ENCODE peak calls at places on chromosome 20, in nine cellular contexts. One of them, this sample, is unnamed.

GRCh38 chr20:2101057-2101934 is at the start of gene STK35:
- DNase-seq in adrenal gland: peak
- DNase-seq in tibial nerve: no peak
- DNase-seq in transverse colon: peak
- DNase-seq in sigmoid colon: peak
- DNase-seq in ovary: peak
- DNase-seq in A549: peak
- DNase-seq in uterus: no peak
- DNase-seq in IMR-90: no peak
- DNase-seq in this sample: peak

GRCh38 chr20:33725607-33726264 is 5.6 kb upstream of the PXMP4 start:
- DNase-seq in adrenal gland: no peak
- DNase-seq in tibial nerve: no peak
- DNase-seq in transverse colon: no peak
- DNase-seq in sigmoid colon: no peak
- DNase-seq in ovary: no peak
- DNase-seq in A549: no peak
- DNase-seq in uterus: no peak
- DNase-seq in IMR-90: no peak
- DNase-seq in this sample: no peak

GRCh38 chr20:47817573-47817972 is 32.3 kb upstream of the SULF2 start:
- DNase-seq in adrenal gland: no peak
- DNase-seq in tibial nerve: no peak
- DNase-seq in transverse colon: no peak
- DNase-seq in sigmoid colon: no peak
- DNase-seq in ovary: no peak
- DNase-seq in A549: no peak
- DNase-seq in uterus: no peak
- DNase-seq in IMR-90: no peak
- DNase-seq in this sample: no peak

GRCh38 chr20:46914789-46915359 is 20.2 kb downstream of the EYA2 start:
- DNase-seq in adrenal gland: no peak
- DNase-seq in tibial nerve: peak
- DNase-seq in transverse colon: no peak
- DNase-seq in sigmoid colon: peak
- DNase-seq in ovary: no peak
- DNase-seq in A549: no peak
- DNase-seq in uterus: no peak
- DNase-seq in IMR-90: peak
- DNase-seq in this sample: no peak

GRCh38 chr20:23143986-23144695 is 58.0 kb upstream of the CD93 start:
- DNase-seq in adrenal gland: no peak
- DNase-seq in tibial nerve: no peak
- DNase-seq in transverse colon: peak
- DNase-seq in sigmoid colon: peak
- DNase-seq in ovary: peak
- DNase-seq in A549: no peak
- DNase-seq in uterus: no peak
- DNase-seq in IMR-90: no peak
- DNase-seq in this sample: no peak

GRCh38 chr20:52268184-52268583 is 76.6 kb upstream of the ZFP64 start:
- DNase-seq in adrenal gland: no peak
- DNase-seq in tibial nerve: no peak
- DNase-seq in transverse colon: no peak
- DNase-seq in sigmoid colon: no peak
- DNase-seq in ovary: no peak
- DNase-seq in A549: no peak
- DNase-seq in uterus: no peak
- DNase-seq in IMR-90: peak
- DNase-seq in this sample: no peak

GRCh38 chr20:51400051-51400926 is 142.2 kb downstream of the NFATC2 start:
- DNase-seq in adrenal gland: no peak
- DNase-seq in tibial nerve: no peak
- DNase-seq in transverse colon: peak
- DNase-seq in sigmoid colon: no peak
- DNase-seq in ovary: no peak
- DNase-seq in A549: no peak
- DNase-seq in uterus: no peak
- DNase-seq in IMR-90: no peak
- DNase-seq in this sample: no peak

GRCh38 chr20:47973519-47974233 is 188.4 kb upstream of the SULF2 start:
- DNase-seq in adrenal gland: no peak
- DNase-seq in tibial nerve: no peak
- DNase-seq in transverse colon: no peak
- DNase-seq in sigmoid colon: no peak
- DNase-seq in ovary: no peak
- DNase-seq in A549: no peak
- DNase-seq in uterus: peak
- DNase-seq in IMR-90: no peak
- DNase-seq in this sample: no peak

GRCh38 chr20:64119301-64119680 is 11.9 kb upstream of the NPBWR2 start:
- DNase-seq in adrenal gland: peak
- DNase-seq in tibial nerve: no peak
- DNase-seq in transverse colon: no peak
- DNase-seq in sigmoid colon: no peak
- DNase-seq in ovary: no peak
- DNase-seq in A549: peak
- DNase-seq in uterus: no peak
- DNase-seq in IMR-90: no peak
- DNase-seq in this sample: no peak

GRCh38 chr20:50111829-50112495 is 988 bp downstream of the UBE2V1 start:
- DNase-seq in adrenal gland: no peak
- DNase-seq in tibial nerve: no peak
- DNase-seq in transverse colon: no peak
- DNase-seq in sigmoid colon: no peak
- DNase-seq in ovary: no peak
- DNase-seq in A549: no peak
- DNase-seq in uterus: no peak
- DNase-seq in IMR-90: no peak
- DNase-seq in this sample: no peak

GRCh38 chr20:38871560-38871953 is 54.7 kb upstream of the FAM83D start:
- DNase-seq in adrenal gland: no peak
- DNase-seq in tibial nerve: no peak
- DNase-seq in transverse colon: no peak
- DNase-seq in sigmoid colon: no peak
- DNase-seq in ovary: no peak
- DNase-seq in A549: no peak
- DNase-seq in uterus: no peak
- DNase-seq in IMR-90: no peak
- DNase-seq in this sample: no peak

GRCh38 chr20:38872491-38873049 is 53.6 kb upstream of the FAM83D start:
- DNase-seq in adrenal gland: no peak
- DNase-seq in tibial nerve: no peak
- DNase-seq in transverse colon: no peak
- DNase-seq in sigmoid colon: no peak
- DNase-seq in ovary: no peak
- DNase-seq in A549: no peak
- DNase-seq in uterus: no peak
- DNase-seq in IMR-90: no peak
- DNase-seq in this sample: no peak

GRCh38 chr20:38872036-38872435 is 54.2 kb upstream of the FAM83D start:
- DNase-seq in adrenal gland: no peak
- DNase-seq in tibial nerve: no peak
- DNase-seq in transverse colon: peak
- DNase-seq in sigmoid colon: no peak
- DNase-seq in ovary: no peak
- DNase-seq in A549: peak
- DNase-seq in uterus: no peak
- DNase-seq in IMR-90: no peak
- DNase-seq in this sample: no peak

GRCh38 chr20:38874460-38875169 is 51.6 kb upstream of the FAM83D start:
- DNase-seq in adrenal gland: no peak
- DNase-seq in tibial nerve: no peak
- DNase-seq in transverse colon: peak
- DNase-seq in sigmoid colon: no peak
- DNase-seq in ovary: no peak
- DNase-seq in A549: no peak
- DNase-seq in uterus: no peak
- DNase-seq in IMR-90: no peak
- DNase-seq in this sample: no peak

GRCh38 chr20:38873050-38873581 is 53.1 kb upstream of the FAM83D start:
- DNase-seq in adrenal gland: no peak
- DNase-seq in tibial nerve: no peak
- DNase-seq in transverse colon: peak
- DNase-seq in sigmoid colon: no peak
- DNase-seq in ovary: no peak
- DNase-seq in A549: no peak
- DNase-seq in uterus: no peak
- DNase-seq in IMR-90: no peak
- DNase-seq in this sample: no peak
- TF ChIP-seq POLR2A in adrenal gland: no peak
- TF ChIP-seq POLR2A in tibial nerve: no peak
- TF ChIP-seq POLR2A in transverse colon: no peak
- TF ChIP-seq POLR2A in sigmoid colon: no peak
- TF ChIP-seq POLR2A in ovary: no peak
- TF ChIP-seq POLR2A in A549: no peak
- TF ChIP-seq POLR2A in uterus: no peak
- TF ChIP-seq POLR2A in IMR-90: no peak
- TF ChIP-seq POLR2A in this sample: no peak

GRCh38 chr20:62806383-62807050 is 1.9 kb downstream of the OGFR start:
- DNase-seq in adrenal gland: no peak
- DNase-seq in tibial nerve: no peak
- DNase-seq in transverse colon: no peak
- DNase-seq in sigmoid colon: no peak
- DNase-seq in ovary: no peak
- DNase-seq in A549: no peak
- DNase-seq in uterus: no peak
- DNase-seq in IMR-90: no peak
- DNase-seq in this sample: no peak
- TF ChIP-seq POLR2A in adrenal gland: no peak
- TF ChIP-seq POLR2A in tibial nerve: no peak
- TF ChIP-seq POLR2A in transverse colon: no peak
- TF ChIP-seq POLR2A in sigmoid colon: no peak
- TF ChIP-seq POLR2A in ovary: no peak
- TF ChIP-seq POLR2A in A549: no peak
- TF ChIP-seq POLR2A in uterus: no peak
- TF ChIP-seq POLR2A in IMR-90: no peak
- TF ChIP-seq POLR2A in this sample: no peak

GRCh38 chr20:462199-462991 is at the start of gene TBC1D20:
- DNase-seq in adrenal gland: peak
- DNase-seq in tibial nerve: peak
- DNase-seq in transverse colon: peak
- DNase-seq in sigmoid colon: peak
- DNase-seq in ovary: peak
- DNase-seq in A549: peak
- DNase-seq in uterus: peak
- DNase-seq in IMR-90: peak
- DNase-seq in this sample: peak
- TF ChIP-seq POLR2A in adrenal gland: peak
- TF ChIP-seq POLR2A in tibial nerve: peak
- TF ChIP-seq POLR2A in transverse colon: peak
- TF ChIP-seq POLR2A in sigmoid colon: no peak
- TF ChIP-seq POLR2A in ovary: peak
- TF ChIP-seq POLR2A in A549: peak
- TF ChIP-seq POLR2A in uterus: peak
- TF ChIP-seq POLR2A in IMR-90: peak
- TF ChIP-seq POLR2A in this sample: peak

DNA sequence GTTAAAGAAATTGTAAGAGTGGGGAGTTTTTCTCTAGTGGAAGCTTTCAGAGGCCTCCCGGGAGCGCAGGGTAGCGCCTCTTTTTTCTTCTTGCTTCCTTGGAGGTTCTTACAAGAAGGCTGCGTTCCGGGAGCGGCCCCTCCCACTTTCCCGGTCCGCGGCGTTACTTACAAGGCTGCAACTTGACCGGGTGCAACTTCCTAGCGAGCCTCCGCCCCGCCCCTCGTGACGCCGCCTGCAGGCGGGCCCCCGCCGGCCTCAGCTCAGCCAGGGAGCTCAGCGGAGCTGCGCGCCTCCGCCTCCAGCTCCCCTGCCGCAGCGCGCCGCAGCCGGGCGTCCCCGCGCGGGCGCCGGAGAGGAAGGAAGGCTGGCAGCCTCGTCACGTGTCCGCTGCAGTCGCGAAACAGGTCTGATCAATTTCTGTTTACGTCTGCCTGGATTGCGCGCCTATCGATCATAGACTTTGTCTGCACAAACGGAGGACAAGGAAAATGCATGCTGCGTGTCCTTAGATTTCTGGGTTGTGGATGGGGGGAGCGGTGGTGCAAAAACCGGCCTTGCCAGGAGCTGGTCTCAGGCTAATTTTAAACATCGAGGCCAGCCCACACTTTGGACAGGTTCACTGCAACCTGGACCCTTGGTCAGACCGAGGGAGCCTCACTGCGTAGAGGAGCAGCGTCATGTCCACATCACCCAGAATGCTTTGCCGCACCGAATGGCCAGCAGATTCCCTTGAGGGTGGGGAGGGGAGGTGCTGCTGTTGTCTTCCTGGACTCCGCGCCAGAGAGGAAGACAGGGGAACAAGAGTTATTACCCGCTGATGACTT is at the start of the genes FAM217B and PPP1R3D:
- DNase-seq in adrenal gland: peak
- DNase-seq in tibial nerve: peak
- DNase-seq in transverse colon: peak
- DNase-seq in sigmoid colon: peak
- DNase-seq in ovary: peak
- DNase-seq in A549: peak
- DNase-seq in uterus: peak
- DNase-seq in IMR-90: peak
- DNase-seq in this sample: peak
- TF ChIP-seq POLR2A in adrenal gland: peak
- TF ChIP-seq POLR2A in tibial nerve: peak
- TF ChIP-seq POLR2A in transverse colon: peak
- TF ChIP-seq POLR2A in sigmoid colon: peak
- TF ChIP-seq POLR2A in ovary: peak
- TF ChIP-seq POLR2A in A549: peak
- TF ChIP-seq POLR2A in uterus: peak
- TF ChIP-seq POLR2A in IMR-90: peak
- TF ChIP-seq POLR2A in this sample: peak

GRCh38 chr20:20665200-20665599 is 47.2 kb downstream of the RALGAPA2 start:
- DNase-seq in adrenal gland: no peak
- DNase-seq in tibial nerve: no peak
- DNase-seq in transverse colon: no peak
- DNase-seq in sigmoid colon: no peak
- DNase-seq in ovary: no peak
- DNase-seq in A549: no peak
- DNase-seq in uterus: no peak
- DNase-seq in IMR-90: no peak
- DNase-seq in this sample: no peak
- TF ChIP-seq POLR2A in adrenal gland: no peak
- TF ChIP-seq POLR2A in tibial nerve: no peak
- TF ChIP-seq POLR2A in transverse colon: no peak
- TF ChIP-seq POLR2A in sigmoid colon: no peak
- TF ChIP-seq POLR2A in ovary: no peak
- TF ChIP-seq POLR2A in A549: no peak
- TF ChIP-seq POLR2A in uterus: no peak
- TF ChIP-seq POLR2A in IMR-90: no peak
- TF ChIP-seq POLR2A in this sample: no peak